ENCODE peak calls at places on chromosome 19, in four cellular contexts. E is uterus, S is upper lobe of right lung, V is progenitor cell of endocrine pancreas. Q is an unnamed sample.

GRCh38 chr19:55492362-55492944 is 4.2 kb downstream of the SSC5D start:
- DNase-seq in V (no peak), S (no peak), E (peak), Q (no peak)

GRCh38 chr19:54189020-54189667 is at the start of gene MBOAT7:
- DNase-seq in E (no peak), S (no peak), V (peak), Q (no peak)

GRCh38 chr19:30395283-30395682 is 23.1 kb downstream of the ZNF536 start:
- DNase-seq in E (no peak), S (no peak), V (no peak), Q (no peak)

GRCh38 chr19:4584670-4585460 is 25.4 kb upstream of the SEMA6B start:
- DNase-seq in E (no peak), V (no peak), S (no peak), Q (no peak)

GRCh38 chr19:17109962-17110598 is 34.5 kb downstream of the MYO9B start:
- DNase-seq in E (no peak), V (no peak), S (peak), Q (peak)

GRCh38 chr19:8615813-8616596 is 5.5 kb upstream of the ADAMTS10 start:
- DNase-seq in V (peak), E (peak), S (no peak), Q (peak)

GRCh38 chr19:15330801-15331418 is 1.4 kb downstream of the BRD4 start:
- DNase-seq in V (no peak), E (no peak), S (no peak), Q (no peak)

GRCh38 chr19:47176071-47176626 is 45.5 kb downstream of the SAE1 start:
- DNase-seq in E (no peak), V (no peak), S (no peak), Q (no peak)

GRCh38 chr19:4669723-4670480 is at the start of gene MYDGF:
- DNase-seq in S (peak), V (peak), E (peak), Q (peak)

GRCh38 chr19:1015061-1015781 is 5.7 kb downstream of the TMEM259 start:
- DNase-seq in S (no peak), E (no peak), V (no peak), Q (no peak)
- TF ChIP-seq CTCF in S (no peak), E (no peak), V (no peak), Q (no peak)

DNA sequence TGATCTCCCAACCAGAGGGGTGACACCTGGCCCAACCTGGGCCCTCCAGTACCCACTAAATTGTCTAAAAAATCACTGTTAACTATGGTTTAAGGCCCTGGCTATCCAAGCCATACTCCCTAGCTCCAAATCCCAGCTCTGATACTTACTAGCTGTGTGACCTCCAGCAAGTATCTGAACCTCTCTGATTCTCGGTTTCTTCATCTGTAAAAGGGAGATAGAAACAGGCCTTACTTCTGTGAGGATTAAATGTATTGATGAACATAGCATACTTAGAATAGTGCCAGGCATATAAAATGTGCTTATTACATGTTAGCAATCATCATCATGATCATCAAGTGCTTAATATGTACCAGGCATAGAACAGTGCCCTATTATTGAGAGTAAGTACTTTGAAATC is 4.7 kb downstream of the LRFN1 start:
- DNase-seq in E (no peak), S (no peak), V (no peak), Q (no peak)
- TF ChIP-seq CTCF in E (no peak), S (no peak), V (no peak), Q (no peak)

GRCh38 chr19:13029893-13030292 is 34.6 kb downstream of the NFIX start:
- DNase-seq in S (no peak), V (no peak), E (no peak), Q (no peak)
- TF ChIP-seq CTCF in S (peak), V (no peak), E (peak), Q (peak)

GRCh38 chr19:45659096-45659729 is 8.8 kb upstream of the GIPR start:
- DNase-seq in V (no peak), E (no peak), S (no peak), Q (no peak)
- TF ChIP-seq CTCF in V (no peak), E (no peak), S (no peak), Q (no peak)

GRCh38 chr19:57773488-57773887 is 4.0 kb downstream of the ZNF586 start:
- DNase-seq in S (no peak), E (no peak), V (no peak), Q (no peak)
- TF ChIP-seq CTCF in S (no peak), E (no peak), V (no peak), Q (no peak)

GRCh38 chr19:18470153-18470552 is 32.2 kb upstream of the ISYNA1 start:
- DNase-seq in E (no peak), V (no peak), S (no peak), Q (peak)
- TF ChIP-seq CTCF in E (no peak), V (peak), S (peak), Q (peak)

DNA sequence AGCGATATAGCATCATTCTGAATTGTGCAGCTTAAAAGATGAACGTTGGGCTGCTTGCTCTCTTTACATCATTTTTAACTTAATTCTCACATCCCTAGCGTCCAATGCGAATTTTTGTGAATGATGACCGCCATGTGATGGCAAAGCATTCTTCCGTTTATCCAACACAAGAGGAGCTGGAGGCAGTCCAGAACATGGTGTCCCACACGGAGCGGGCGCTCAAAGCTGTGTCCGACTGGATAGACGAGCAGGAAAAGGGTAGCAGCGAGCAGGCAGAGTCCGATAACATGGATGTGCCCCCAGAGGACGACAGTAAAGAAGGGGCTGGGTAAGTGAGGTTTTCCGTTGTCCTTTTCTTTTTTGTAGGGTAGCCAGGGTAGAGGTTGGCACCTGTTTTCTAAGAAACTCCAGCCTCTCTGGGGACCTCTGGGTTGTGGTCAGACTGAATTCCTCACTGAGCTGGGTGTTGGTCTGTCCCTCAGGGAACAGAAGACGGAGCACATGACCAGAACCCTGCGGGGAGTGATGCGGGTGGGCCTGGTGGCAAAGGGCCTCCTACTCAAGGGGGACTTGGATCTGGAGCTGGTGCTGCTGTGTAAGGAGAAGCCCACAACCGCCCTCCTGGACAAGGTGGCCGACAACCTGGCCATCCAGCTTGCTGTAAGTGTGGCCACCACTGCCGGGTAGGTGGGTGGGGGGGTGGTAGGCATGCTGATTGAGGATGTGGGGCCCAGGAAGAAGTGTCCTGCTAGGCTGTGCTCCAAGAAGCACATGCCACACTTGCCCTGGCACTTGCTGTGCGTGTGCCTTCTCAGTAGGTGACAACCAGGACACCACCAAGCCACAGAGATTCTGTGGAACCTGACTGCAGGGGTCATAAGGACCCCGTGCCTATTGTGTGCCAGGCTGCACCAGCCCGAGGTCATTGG is 17.0 kb downstream of the ILF3 start:
- DNase-seq in S (no peak), E (no peak), V (no peak), Q (no peak)
- TF ChIP-seq CTCF in S (no peak), E (no peak), V (no peak), Q (no peak)